ENCODE peak calls at places on chromosomes 11 and 22, in eight cellular contexts. G is GM10248; V is anterior cingulate cortex; J is naive thymus-derived CD8-positive, alpha-beta T cell; W is activated T-cell treated with anti-CD3 and anti-CD28 coated beads for 48 hours; A is NCI-H345; S is Right ventricle myocardium superior; M is mesothelial cell of epicardium. L is an unnamed sample.

GRCh38 chr11:3104051-3104714 is 47.0 kb upstream of the CARS1 start:
- DNase-seq in G (no peak), V (no peak), J (peak; percentile 52), W (no peak), A (no peak), S (peak; percentile 32), M (no peak), L (no peak)

GRCh38 chr11:118312328-118312727 is 7.8 kb downstream of the CD3E start:
- DNase-seq in G (no peak), V (no peak), J (no peak), W (no peak), A (no peak), S (no peak), M (no peak), L (no peak)

GRCh38 chr11:81819462-81819861 is 914.2 kb downstream of the FAM181B start:
- DNase-seq in G (no peak), V (no peak), J (no peak), W (no peak), A (no peak), S (no peak), M (no peak), L (no peak)

GRCh38 chr11:105024394-105024793 is 1.4 kb upstream of the CASP5 start:
- DNase-seq in G (no peak), V (no peak), J (no peak), W (no peak), A (no peak), S (no peak), M (no peak), L (no peak)

GRCh38 chr11:22920939-22921565 is 60.8 kb upstream of the CCDC179 start:
- DNase-seq in G (peak; percentile 29), V (peak; percentile 51), J (no peak), W (no peak), A (peak; percentile 72), S (no peak), M (no peak), L (no peak)

GRCh38 chr11:74678591-74679512 is 52.4 kb downstream of the CHRDL2 start:
- DNase-seq in G (no peak), V (no peak), J (no peak), W (no peak), A (no peak), S (no peak), M (no peak), L (no peak)

GRCh38 chr11:10208045-10208674 is 85.9 kb downstream of the SBF2 start:
- DNase-seq in G (peak; percentile 52), V (no peak), J (no peak), W (no peak), A (peak; percentile 45), S (no peak), M (no peak), L (no peak)

GRCh38 chr11:94519478-94520084 is 7.3 kb downstream of the C11orf97 start:
- DNase-seq in G (peak; percentile 34), V (peak; percentile 4), J (no peak), W (no peak), A (peak; percentile 36), S (no peak), M (no peak), L (no peak)

GRCh38 chr11:113481226-113481625 is 6.0 kb upstream of the DRD2 start:
- DNase-seq in G (no peak), V (no peak), J (no peak), W (no peak), A (no peak), S (no peak), M (no peak), L (no peak)

GRCh38 chr22:29040385-29041275 is 21.0 kb downstream of the C22orf31 start:
- DNase-seq in G (peak; percentile 66), V (peak; percentile 83), J (peak; percentile 82), W (peak; percentile 25), A (peak; percentile 26), S (no peak), M (peak; percentile 42), L (peak; percentile 39)

GRCh38 chr11:58513747-58514367 is 6.0 kb upstream of the OR5B21 start:
- DNase-seq in G (peak; percentile 22), V (peak; percentile 65), J (no peak), W (no peak), A (peak; percentile 30), S (no peak), M (no peak), L (no peak)

GRCh38 chr11:87573708-87574107 is 536.0 kb downstream of the TMEM135 start:
- DNase-seq in G (no peak), V (no peak), J (no peak), W (no peak), A (no peak), S (no peak), M (no peak), L (no peak)

GRCh38 chr11:47327949-47328348 is 24.6 kb downstream of the MYBPC3 start:
- DNase-seq in G (no peak), V (no peak), J (no peak), W (no peak), A (no peak), S (no peak), M (no peak), L (no peak)

GRCh38 chr11:3049430-3050243 is 7.6 kb downstream of the CARS1 start:
- DNase-seq in G (peak; percentile 86), V (peak; percentile 92), J (no peak), W (peak; percentile 34), A (peak; percentile 88), S (peak; percentile 80), M (no peak), L (peak; percentile 49)

GRCh38 chr11:72932132-72932570 is 117.9 kb downstream of the ATG16L2 start:
- DNase-seq in G (no peak), V (no peak), J (no peak), W (no peak), A (no peak), S (no peak), M (no peak), L (no peak)

GRCh38 chr22:37443086-37443485 is 15.8 kb upstream of the ELFN2 start:
- DNase-seq in G (no peak), V (no peak), J (no peak), W (no peak), A (no peak), S (no peak), M (no peak), L (no peak)

GRCh38 chr11:126405374-126405773 is 49.9 kb downstream of the ST3GAL4 start:
- DNase-seq in G (no peak), V (no peak), J (no peak), W (no peak), A (no peak), S (peak; percentile 7), M (no peak), L (no peak)

GRCh38 chr11:70782401-70782913 is 384.1 kb downstream of the CTTN start:
- DNase-seq in G (no peak), V (no peak), J (no peak), W (no peak), A (peak; percentile 45), S (no peak), M (no peak), L (no peak)

GRCh38 chr11:1869427-1870325 is 16.8 kb downstream of the LSP1 start:
- DNase-seq in G (no peak), V (no peak), J (no peak), W (no peak), A (no peak), S (peak; percentile 72), M (no peak), L (no peak)

GRCh38 chr22:20677684-20678242 is 96.2 kb upstream of the SERPIND1 start:
- DNase-seq in G (no peak), V (no peak), J (no peak), W (no peak), A (no peak), S (no peak), M (no peak), L (no peak)

GRCh38 chr11:131025020-131025419 is 108.7 kb upstream of the SNX19 start:
- DNase-seq in G (no peak), V (no peak), J (no peak), W (no peak), A (no peak), S (no peak), M (no peak), L (no peak)

GRCh38 chr11:33935466-33935865 is 43.6 kb upstream of the LMO2 start:
- DNase-seq in G (no peak), V (no peak), J (no peak), W (no peak), A (no peak), S (no peak), M (no peak), L (no peak)

GRCh38 chr11:117071344-117071787 is 26.9 kb downstream of the SIK3 start:
- DNase-seq in G (no peak), V (peak; percentile 51), J (no peak), W (no peak), A (peak; percentile 41), S (no peak), M (no peak), L (no peak)

GRCh38 chr22:37519268-37520195 is at the start of gene CARD10:
- DNase-seq in G (no peak), V (no peak), J (no peak), W (no peak), A (peak; percentile 44), S (peak; percentile 36), M (no peak), L (no peak)

GRCh38 chr11:46291441-46292143 is 14.1 kb downstream of the CREB3L1 start:
- DNase-seq in G (no peak), V (no peak), J (no peak), W (no peak), A (no peak), S (no peak), M (no peak), L (no peak)

GRCh38 chr11:35875466-35875865 is 68.4 kb upstream of the LDLRAD3 start:
- DNase-seq in G (no peak), V (no peak), J (no peak), W (no peak), A (no peak), S (no peak), M (no peak), L (no peak)